ENCODE peak calls at places on chromosomes 4 and X, in six cellular contexts. One of them, this sample, is unnamed.

GRCh38 chrX:97498093-97498492 is 614.4 kb downstream of the RPA4 start:
- DNase-seq in sigmoid colon: no peak
- DNase-seq in naive thymus-derived CD4-positive, alpha-beta T cell: no peak
- DNase-seq in activated CD4-positive, alpha-beta T cell treated with anti-CD3 and anti-CD28 coated beads for 36 hours: no peak
- DNase-seq in activated CD8-positive, alpha-beta memory T cell treated with anti-CD3 and anti-CD28 coated beads for 1 hour: no peak
- DNase-seq in GM12892: no peak
- DNase-seq in this sample: no peak

GRCh38 chrX:153972368-153973126 is at the start of gene TMEM187:
- DNase-seq in activated CD4-positive, alpha-beta T cell treated with anti-CD3 and anti-CD28 coated beads for 36 hours: peak
- DNase-seq in sigmoid colon: peak
- DNase-seq in naive thymus-derived CD4-positive, alpha-beta T cell: peak
- DNase-seq in GM12892: peak
- DNase-seq in activated CD8-positive, alpha-beta memory T cell treated with anti-CD3 and anti-CD28 coated beads for 1 hour: peak
- DNase-seq in this sample: peak

GRCh38 chrX:49829016-49829415 is at the start of gene PAGE4:
- DNase-seq in activated CD4-positive, alpha-beta T cell treated with anti-CD3 and anti-CD28 coated beads for 36 hours: no peak
- DNase-seq in activated CD8-positive, alpha-beta memory T cell treated with anti-CD3 and anti-CD28 coated beads for 1 hour: no peak
- DNase-seq in GM12892: no peak
- DNase-seq in naive thymus-derived CD4-positive, alpha-beta T cell: no peak
- DNase-seq in sigmoid colon: no peak
- DNase-seq in this sample: no peak

GRCh38 chr4:153507679-153508073 is 41.5 kb downstream of the TMEM131L start:
- DNase-seq in naive thymus-derived CD4-positive, alpha-beta T cell: no peak
- DNase-seq in activated CD4-positive, alpha-beta T cell treated with anti-CD3 and anti-CD28 coated beads for 36 hours: no peak
- DNase-seq in sigmoid colon: no peak
- DNase-seq in GM12892: no peak
- DNase-seq in activated CD8-positive, alpha-beta memory T cell treated with anti-CD3 and anti-CD28 coated beads for 1 hour: no peak
- DNase-seq in this sample: no peak

GRCh38 chrX:55135171-55135570 is 46.4 kb downstream of the PAGE2 start:
- DNase-seq in naive thymus-derived CD4-positive, alpha-beta T cell: peak
- DNase-seq in GM12892: no peak
- DNase-seq in activated CD4-positive, alpha-beta T cell treated with anti-CD3 and anti-CD28 coated beads for 36 hours: peak
- DNase-seq in activated CD8-positive, alpha-beta memory T cell treated with anti-CD3 and anti-CD28 coated beads for 1 hour: no peak
- DNase-seq in sigmoid colon: no peak
- DNase-seq in this sample: no peak

GRCh38 chrX:45351478-45351877 is 150.8 kb upstream of the DIPK2B start:
- DNase-seq in naive thymus-derived CD4-positive, alpha-beta T cell: no peak
- DNase-seq in activated CD4-positive, alpha-beta T cell treated with anti-CD3 and anti-CD28 coated beads for 36 hours: no peak
- DNase-seq in activated CD8-positive, alpha-beta memory T cell treated with anti-CD3 and anti-CD28 coated beads for 1 hour: no peak
- DNase-seq in sigmoid colon: no peak
- DNase-seq in GM12892: no peak
- DNase-seq in this sample: no peak

GRCh38 chr4:651884-652642 is 22.0 kb downstream of the ATP5ME start:
- DNase-seq in sigmoid colon: no peak
- DNase-seq in GM12892: no peak
- DNase-seq in activated CD4-positive, alpha-beta T cell treated with anti-CD3 and anti-CD28 coated beads for 36 hours: no peak
- DNase-seq in naive thymus-derived CD4-positive, alpha-beta T cell: no peak
- DNase-seq in activated CD8-positive, alpha-beta memory T cell treated with anti-CD3 and anti-CD28 coated beads for 1 hour: no peak
- DNase-seq in this sample: no peak

GRCh38 chr4:139557506-139558110 is 1.6 kb upstream of the SETD7 start:
- DNase-seq in naive thymus-derived CD4-positive, alpha-beta T cell: no peak
- DNase-seq in sigmoid colon: no peak
- DNase-seq in GM12892: no peak
- DNase-seq in activated CD4-positive, alpha-beta T cell treated with anti-CD3 and anti-CD28 coated beads for 36 hours: peak
- DNase-seq in activated CD8-positive, alpha-beta memory T cell treated with anti-CD3 and anti-CD28 coated beads for 1 hour: no peak
- DNase-seq in this sample: no peak

GRCh38 chrX:42680651-42681050 is 97.3 kb downstream of the PPP1R2C start:
- DNase-seq in activated CD4-positive, alpha-beta T cell treated with anti-CD3 and anti-CD28 coated beads for 36 hours: no peak
- DNase-seq in naive thymus-derived CD4-positive, alpha-beta T cell: no peak
- DNase-seq in sigmoid colon: no peak
- DNase-seq in activated CD8-positive, alpha-beta memory T cell treated with anti-CD3 and anti-CD28 coated beads for 1 hour: no peak
- DNase-seq in GM12892: no peak
- DNase-seq in this sample: no peak

GRCh38 chrX:123311486-123311885 is 127.4 kb downstream of the GRIA3 start:
- DNase-seq in activated CD4-positive, alpha-beta T cell treated with anti-CD3 and anti-CD28 coated beads for 36 hours: no peak
- DNase-seq in sigmoid colon: no peak
- DNase-seq in GM12892: no peak
- DNase-seq in activated CD8-positive, alpha-beta memory T cell treated with anti-CD3 and anti-CD28 coated beads for 1 hour: no peak
- DNase-seq in naive thymus-derived CD4-positive, alpha-beta T cell: no peak
- DNase-seq in this sample: no peak

GRCh38 chrX:38109042-38109904 is 102.9 kb downstream of the SYTL5 start:
- DNase-seq in GM12892: no peak
- DNase-seq in naive thymus-derived CD4-positive, alpha-beta T cell: no peak
- DNase-seq in activated CD4-positive, alpha-beta T cell treated with anti-CD3 and anti-CD28 coated beads for 36 hours: no peak
- DNase-seq in activated CD8-positive, alpha-beta memory T cell treated with anti-CD3 and anti-CD28 coated beads for 1 hour: no peak
- DNase-seq in sigmoid colon: no peak
- DNase-seq in this sample: no peak

GRCh38 chr4:108036252-108036651 is 46.6 kb downstream of the HADH start:
- DNase-seq in GM12892: peak
- DNase-seq in activated CD8-positive, alpha-beta memory T cell treated with anti-CD3 and anti-CD28 coated beads for 1 hour: peak
- DNase-seq in sigmoid colon: no peak
- DNase-seq in naive thymus-derived CD4-positive, alpha-beta T cell: peak
- DNase-seq in activated CD4-positive, alpha-beta T cell treated with anti-CD3 and anti-CD28 coated beads for 36 hours: peak
- DNase-seq in this sample: no peak

GRCh38 chrX:107628662-107629532 is 587 bp downstream of the PRPS1 start:
- DNase-seq in activated CD8-positive, alpha-beta memory T cell treated with anti-CD3 and anti-CD28 coated beads for 1 hour: no peak
- DNase-seq in GM12892: peak
- DNase-seq in naive thymus-derived CD4-positive, alpha-beta T cell: peak
- DNase-seq in sigmoid colon: no peak
- DNase-seq in activated CD4-positive, alpha-beta T cell treated with anti-CD3 and anti-CD28 coated beads for 36 hours: peak
- DNase-seq in this sample: no peak

GRCh38 chr4:167100120-167100519 is 134.2 kb downstream of the SPOCK3 start:
- DNase-seq in naive thymus-derived CD4-positive, alpha-beta T cell: no peak
- DNase-seq in activated CD8-positive, alpha-beta memory T cell treated with anti-CD3 and anti-CD28 coated beads for 1 hour: no peak
- DNase-seq in sigmoid colon: no peak
- DNase-seq in GM12892: no peak
- DNase-seq in activated CD4-positive, alpha-beta T cell treated with anti-CD3 and anti-CD28 coated beads for 36 hours: no peak
- DNase-seq in this sample: no peak

GRCh38 chr4:72432282-72432681 is 136.7 kb downstream of the ADAMTS3 start:
- DNase-seq in activated CD8-positive, alpha-beta memory T cell treated with anti-CD3 and anti-CD28 coated beads for 1 hour: no peak
- DNase-seq in naive thymus-derived CD4-positive, alpha-beta T cell: no peak
- DNase-seq in activated CD4-positive, alpha-beta T cell treated with anti-CD3 and anti-CD28 coated beads for 36 hours: no peak
- DNase-seq in GM12892: no peak
- DNase-seq in sigmoid colon: no peak
- DNase-seq in this sample: no peak

GRCh38 chr4:8555716-8556115 is 24.5 kb upstream of the GPR78 start:
- DNase-seq in GM12892: no peak
- DNase-seq in naive thymus-derived CD4-positive, alpha-beta T cell: no peak
- DNase-seq in sigmoid colon: no peak
- DNase-seq in activated CD4-positive, alpha-beta T cell treated with anti-CD3 and anti-CD28 coated beads for 36 hours: no peak
- DNase-seq in activated CD8-positive, alpha-beta memory T cell treated with anti-CD3 and anti-CD28 coated beads for 1 hour: no peak
- DNase-seq in this sample: no peak

GRCh38 chr4:187317799-187318198 is 594.1 kb upstream of the FAT1 start:
- DNase-seq in activated CD8-positive, alpha-beta memory T cell treated with anti-CD3 and anti-CD28 coated beads for 1 hour: no peak
- DNase-seq in naive thymus-derived CD4-positive, alpha-beta T cell: no peak
- DNase-seq in activated CD4-positive, alpha-beta T cell treated with anti-CD3 and anti-CD28 coated beads for 36 hours: no peak
- DNase-seq in sigmoid colon: no peak
- DNase-seq in GM12892: no peak
- DNase-seq in this sample: no peak

GRCh38 chrX:68433155-68433980 is at the start of gene OPHN1:
- DNase-seq in sigmoid colon: peak
- DNase-seq in naive thymus-derived CD4-positive, alpha-beta T cell: no peak
- DNase-seq in activated CD4-positive, alpha-beta T cell treated with anti-CD3 and anti-CD28 coated beads for 36 hours: peak
- DNase-seq in GM12892: no peak
- DNase-seq in activated CD8-positive, alpha-beta memory T cell treated with anti-CD3 and anti-CD28 coated beads for 1 hour: no peak
- DNase-seq in this sample: no peak

GRCh38 chrX:51215266-51215665 is 117.4 kb upstream of the NUDT10 start:
- DNase-seq in sigmoid colon: no peak
- DNase-seq in activated CD4-positive, alpha-beta T cell treated with anti-CD3 and anti-CD28 coated beads for 36 hours: no peak
- DNase-seq in activated CD8-positive, alpha-beta memory T cell treated with anti-CD3 and anti-CD28 coated beads for 1 hour: no peak
- DNase-seq in naive thymus-derived CD4-positive, alpha-beta T cell: no peak
- DNase-seq in GM12892: no peak
- DNase-seq in this sample: no peak

GRCh38 chr4:15936495-15936894 is 2.0 kb downstream of the FGFBP1 start:
- DNase-seq in GM12892: no peak
- DNase-seq in activated CD4-positive, alpha-beta T cell treated with anti-CD3 and anti-CD28 coated beads for 36 hours: no peak
- DNase-seq in sigmoid colon: no peak
- DNase-seq in activated CD8-positive, alpha-beta memory T cell treated with anti-CD3 and anti-CD28 coated beads for 1 hour: no peak
- DNase-seq in naive thymus-derived CD4-positive, alpha-beta T cell: no peak
- DNase-seq in this sample: no peak

GRCh38 chr4:95675623-95676022 is 126.8 kb upstream of the UNC5C start:
- DNase-seq in activated CD4-positive, alpha-beta T cell treated with anti-CD3 and anti-CD28 coated beads for 36 hours: no peak
- DNase-seq in GM12892: no peak
- DNase-seq in activated CD8-positive, alpha-beta memory T cell treated with anti-CD3 and anti-CD28 coated beads for 1 hour: no peak
- DNase-seq in naive thymus-derived CD4-positive, alpha-beta T cell: no peak
- DNase-seq in sigmoid colon: no peak
- DNase-seq in this sample: no peak

GRCh38 chrX:11787564-11787963 is 29.5 kb downstream of the MSL3 start:
- DNase-seq in activated CD4-positive, alpha-beta T cell treated with anti-CD3 and anti-CD28 coated beads for 36 hours: peak
- DNase-seq in naive thymus-derived CD4-positive, alpha-beta T cell: peak
- DNase-seq in sigmoid colon: peak
- DNase-seq in activated CD8-positive, alpha-beta memory T cell treated with anti-CD3 and anti-CD28 coated beads for 1 hour: peak
- DNase-seq in GM12892: no peak
- DNase-seq in this sample: no peak

GRCh38 chr4:30208731-30209435 is 511.3 kb upstream of the PCDH7 start:
- DNase-seq in activated CD8-positive, alpha-beta memory T cell treated with anti-CD3 and anti-CD28 coated beads for 1 hour: no peak
- DNase-seq in activated CD4-positive, alpha-beta T cell treated with anti-CD3 and anti-CD28 coated beads for 36 hours: no peak
- DNase-seq in GM12892: no peak
- DNase-seq in sigmoid colon: no peak
- DNase-seq in naive thymus-derived CD4-positive, alpha-beta T cell: no peak
- DNase-seq in this sample: no peak

GRCh38 chrX:134171661-134172587 is 65.1 kb upstream of the CCDC160 start:
- DNase-seq in GM12892: no peak
- DNase-seq in activated CD8-positive, alpha-beta memory T cell treated with anti-CD3 and anti-CD28 coated beads for 1 hour: no peak
- DNase-seq in sigmoid colon: no peak
- DNase-seq in activated CD4-positive, alpha-beta T cell treated with anti-CD3 and anti-CD28 coated beads for 36 hours: peak
- DNase-seq in naive thymus-derived CD4-positive, alpha-beta T cell: peak
- DNase-seq in this sample: no peak

GRCh38 chrX:96621811-96622210 is 62.8 kb upstream of the DIAPH2 start:
- DNase-seq in activated CD4-positive, alpha-beta T cell treated with anti-CD3 and anti-CD28 coated beads for 36 hours: no peak
- DNase-seq in activated CD8-positive, alpha-beta memory T cell treated with anti-CD3 and anti-CD28 coated beads for 1 hour: no peak
- DNase-seq in sigmoid colon: no peak
- DNase-seq in naive thymus-derived CD4-positive, alpha-beta T cell: no peak
- DNase-seq in GM12892: no peak
- DNase-seq in this sample: no peak

GRCh38 chr4:125389713-125390112 is 75.0 kb downstream of the FAT4 start:
- DNase-seq in sigmoid colon: no peak
- DNase-seq in naive thymus-derived CD4-positive, alpha-beta T cell: no peak
- DNase-seq in activated CD4-positive, alpha-beta T cell treated with anti-CD3 and anti-CD28 coated beads for 36 hours: no peak
- DNase-seq in GM12892: no peak
- DNase-seq in activated CD8-positive, alpha-beta memory T cell treated with anti-CD3 and anti-CD28 coated beads for 1 hour: no peak
- DNase-seq in this sample: peak

GRCh38 chr4:56860781-56861180 is 39.3 kb upstream of the SPINK2 start:
- DNase-seq in sigmoid colon: no peak
- DNase-seq in activated CD4-positive, alpha-beta T cell treated with anti-CD3 and anti-CD28 coated beads for 36 hours: no peak
- DNase-seq in activated CD8-positive, alpha-beta memory T cell treated with anti-CD3 and anti-CD28 coated beads for 1 hour: no peak
- DNase-seq in GM12892: no peak
- DNase-seq in naive thymus-derived CD4-positive, alpha-beta T cell: no peak
- DNase-seq in this sample: no peak

GRCh38 chr4:114813961-114814360 is 215.4 kb downstream of the UGT8 start:
- DNase-seq in GM12892: no peak
- DNase-seq in activated CD4-positive, alpha-beta T cell treated with anti-CD3 and anti-CD28 coated beads for 36 hours: no peak
- DNase-seq in sigmoid colon: no peak
- DNase-seq in activated CD8-positive, alpha-beta memory T cell treated with anti-CD3 and anti-CD28 coated beads for 1 hour: no peak
- DNase-seq in naive thymus-derived CD4-positive, alpha-beta T cell: no peak
- DNase-seq in this sample: no peak

GRCh38 chr4:42397635-42398447 is 553 bp downstream of the SHISA3 start:
- DNase-seq in sigmoid colon: no peak
- DNase-seq in activated CD4-positive, alpha-beta T cell treated with anti-CD3 and anti-CD28 coated beads for 36 hours: peak
- DNase-seq in naive thymus-derived CD4-positive, alpha-beta T cell: no peak
- DNase-seq in activated CD8-positive, alpha-beta memory T cell treated with anti-CD3 and anti-CD28 coated beads for 1 hour: no peak
- DNase-seq in GM12892: peak
- DNase-seq in this sample: no peak

GRCh38 chr4:170090667-170091052 is 904 bp upstream of the AADAT start:
- DNase-seq in activated CD4-positive, alpha-beta T cell treated with anti-CD3 and anti-CD28 coated beads for 36 hours: no peak
- DNase-seq in activated CD8-positive, alpha-beta memory T cell treated with anti-CD3 and anti-CD28 coated beads for 1 hour: no peak
- DNase-seq in GM12892: no peak
- DNase-seq in sigmoid colon: no peak
- DNase-seq in naive thymus-derived CD4-positive, alpha-beta T cell: no peak
- DNase-seq in this sample: no peak